ENCODE peak calls at places on chromosomes 16 and 17, in nine cellular contexts. One of them, this sample, is unnamed.

GRCh38 chr16:67150058-67150832 is 553 bp downstream of the B3GNT9 start:
- DNase-seq in adrenal gland: peak
- DNase-seq in MM.1S: peak
- DNase-seq in kidney: peak
- DNase-seq in fibroblast of pulmonary artery: peak
- DNase-seq in GM23338: peak
- DNase-seq in pancreas: no peak
- DNase-seq in mucosa of descending colon: peak
- DNase-seq in heart left ventricle: peak
- DNase-seq in this sample: no peak

GRCh38 chr16:83336630-83337029 is 471.1 kb upstream of the HSBP1 start:
- DNase-seq in heart left ventricle: no peak
- DNase-seq in fibroblast of pulmonary artery: peak
- DNase-seq in GM23338: no peak
- DNase-seq in adrenal gland: peak
- DNase-seq in pancreas: no peak
- DNase-seq in MM.1S: no peak
- DNase-seq in kidney: no peak
- DNase-seq in mucosa of descending colon: no peak
- DNase-seq in this sample: no peak

GRCh38 chr16:67333315-67333714 is 6.7 kb downstream of the LRRC36 start:
- DNase-seq in adrenal gland: no peak
- DNase-seq in kidney: no peak
- DNase-seq in mucosa of descending colon: no peak
- DNase-seq in heart left ventricle: no peak
- DNase-seq in GM23338: no peak
- DNase-seq in fibroblast of pulmonary artery: no peak
- DNase-seq in MM.1S: no peak
- DNase-seq in pancreas: no peak
- DNase-seq in this sample: no peak

GRCh38 chr16:53817117-53817516 is 113.2 kb downstream of the FTO start:
- DNase-seq in mucosa of descending colon: no peak
- DNase-seq in pancreas: no peak
- DNase-seq in fibroblast of pulmonary artery: peak
- DNase-seq in MM.1S: no peak
- DNase-seq in heart left ventricle: peak
- DNase-seq in kidney: no peak
- DNase-seq in adrenal gland: peak
- DNase-seq in GM23338: no peak
- DNase-seq in this sample: no peak

GRCh38 chr17:35214192-35214591 is 20.0 kb upstream of the SLC35G3 start:
- DNase-seq in GM23338: no peak
- DNase-seq in fibroblast of pulmonary artery: no peak
- DNase-seq in adrenal gland: no peak
- DNase-seq in MM.1S: no peak
- DNase-seq in kidney: no peak
- DNase-seq in pancreas: no peak
- DNase-seq in heart left ventricle: no peak
- DNase-seq in mucosa of descending colon: peak
- DNase-seq in this sample: no peak

GRCh38 chr16:2195316-2196161 is 866 bp downstream of the CASKIN1 start:
- DNase-seq in heart left ventricle: no peak
- DNase-seq in GM23338: peak
- DNase-seq in fibroblast of pulmonary artery: no peak
- DNase-seq in mucosa of descending colon: no peak
- DNase-seq in pancreas: no peak
- DNase-seq in adrenal gland: no peak
- DNase-seq in MM.1S: no peak
- DNase-seq in kidney: no peak
- DNase-seq in this sample: no peak

GRCh38 chr16:21097151-21097550 is 53.5 kb downstream of the DNAH3 start:
- DNase-seq in kidney: no peak
- DNase-seq in pancreas: no peak
- DNase-seq in heart left ventricle: no peak
- DNase-seq in adrenal gland: no peak
- DNase-seq in MM.1S: no peak
- DNase-seq in mucosa of descending colon: no peak
- DNase-seq in fibroblast of pulmonary artery: peak
- DNase-seq in GM23338: no peak
- DNase-seq in this sample: no peak

GRCh38 chr17:44362964-44363612 is 565 bp downstream of the FAM171A2 start:
- DNase-seq in mucosa of descending colon: no peak
- DNase-seq in MM.1S: no peak
- DNase-seq in kidney: peak
- DNase-seq in GM23338: peak
- DNase-seq in fibroblast of pulmonary artery: no peak
- DNase-seq in pancreas: no peak
- DNase-seq in heart left ventricle: no peak
- DNase-seq in adrenal gland: no peak
- DNase-seq in this sample: no peak

GRCh38 chr16:84275562-84276151 is 19.0 kb upstream of the WFDC1 start:
- DNase-seq in fibroblast of pulmonary artery: no peak
- DNase-seq in kidney: no peak
- DNase-seq in pancreas: no peak
- DNase-seq in heart left ventricle: no peak
- DNase-seq in GM23338: no peak
- DNase-seq in adrenal gland: no peak
- DNase-seq in MM.1S: no peak
- DNase-seq in mucosa of descending colon: no peak
- DNase-seq in this sample: no peak

GRCh38 chr17:82805823-82806222 is 34.0 kb downstream of the ZNF750 start:
- DNase-seq in heart left ventricle: peak
- DNase-seq in MM.1S: no peak
- DNase-seq in pancreas: no peak
- DNase-seq in mucosa of descending colon: no peak
- DNase-seq in kidney: peak
- DNase-seq in adrenal gland: no peak
- DNase-seq in GM23338: no peak
- DNase-seq in fibroblast of pulmonary artery: no peak
- DNase-seq in this sample: no peak

GRCh38 chr16:21001262-21001661 is 100.7 kb downstream of the LYRM1 start:
- DNase-seq in MM.1S: peak
- DNase-seq in pancreas: peak
- DNase-seq in kidney: no peak
- DNase-seq in heart left ventricle: no peak
- DNase-seq in mucosa of descending colon: peak
- DNase-seq in GM23338: peak
- DNase-seq in adrenal gland: peak
- DNase-seq in fibroblast of pulmonary artery: peak
- DNase-seq in this sample: no peak

GRCh38 chr16:56801762-56802161 is 63.2 kb upstream of the SLC12A3 start:
- DNase-seq in fibroblast of pulmonary artery: no peak
- DNase-seq in GM23338: no peak
- DNase-seq in MM.1S: no peak
- DNase-seq in heart left ventricle: no peak
- DNase-seq in mucosa of descending colon: no peak
- DNase-seq in kidney: no peak
- DNase-seq in adrenal gland: no peak
- DNase-seq in pancreas: no peak
- DNase-seq in this sample: no peak
- TF ChIP-seq CTCF in fibroblast of pulmonary artery: no peak
- TF ChIP-seq CTCF in GM23338: no peak
- TF ChIP-seq CTCF in MM.1S: no peak
- TF ChIP-seq CTCF in heart left ventricle: no peak
- TF ChIP-seq CTCF in mucosa of descending colon: no peak
- TF ChIP-seq CTCF in kidney: no peak
- TF ChIP-seq CTCF in adrenal gland: no peak
- TF ChIP-seq CTCF in pancreas: no peak
- TF ChIP-seq CTCF in this sample: no peak

DNA sequence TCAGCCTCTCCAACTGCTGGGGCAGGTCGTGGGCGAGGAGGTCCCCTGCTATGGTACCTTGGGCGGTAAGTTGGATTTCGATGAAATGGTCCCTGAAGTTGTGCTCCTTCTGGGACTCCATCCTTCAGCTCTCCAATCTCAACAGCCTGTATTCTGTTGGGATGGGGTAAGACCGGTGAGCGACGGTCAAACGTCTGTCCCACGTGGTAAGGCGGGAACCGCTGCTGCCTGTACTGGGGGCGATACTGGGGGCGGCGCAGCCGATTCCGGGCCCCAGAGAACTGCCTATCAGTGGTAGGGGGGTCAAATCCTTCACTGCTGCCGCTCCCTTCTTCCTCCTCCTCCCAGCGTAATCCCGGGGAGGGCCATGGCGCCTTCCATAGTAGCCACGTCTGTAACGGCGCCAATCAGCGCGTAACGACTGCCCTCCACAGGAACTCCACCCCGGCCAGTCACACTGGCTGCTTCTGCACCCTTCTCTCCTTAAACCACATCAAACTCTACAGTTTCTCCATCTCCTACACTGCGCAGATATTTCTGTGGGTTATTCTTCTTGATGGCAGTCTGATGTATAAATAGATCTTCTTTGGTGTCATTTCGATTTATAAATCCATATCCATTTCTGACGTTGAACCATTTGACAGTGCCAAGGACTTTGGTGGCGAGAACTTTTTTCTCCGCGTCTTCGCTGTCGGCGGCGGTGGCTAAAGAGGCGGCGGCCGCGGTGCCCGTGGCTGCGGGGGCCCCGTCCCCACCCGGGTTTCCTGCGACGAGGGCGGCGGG is 41.1 kb downstream of the AHSP start:
- DNase-seq in kidney: peak
- DNase-seq in MM.1S: no peak
- DNase-seq in fibroblast of pulmonary artery: peak
- DNase-seq in pancreas: peak
- DNase-seq in adrenal gland: no peak
- DNase-seq in heart left ventricle: no peak
- DNase-seq in mucosa of descending colon: peak
- DNase-seq in GM23338: peak
- DNase-seq in this sample: no peak
- H3K4me3 ChIP-seq in kidney: peak
- H3K4me3 ChIP-seq in MM.1S: no peak
- H3K4me3 ChIP-seq in fibroblast of pulmonary artery: no peak
- H3K4me3 ChIP-seq in pancreas: no peak
- H3K4me3 ChIP-seq in adrenal gland: no peak
- H3K4me3 ChIP-seq in heart left ventricle: peak
- H3K4me3 ChIP-seq in mucosa of descending colon: no peak
- H3K4me3 ChIP-seq in GM23338: peak
- H3K4me3 ChIP-seq in this sample: no peak

DNA sequence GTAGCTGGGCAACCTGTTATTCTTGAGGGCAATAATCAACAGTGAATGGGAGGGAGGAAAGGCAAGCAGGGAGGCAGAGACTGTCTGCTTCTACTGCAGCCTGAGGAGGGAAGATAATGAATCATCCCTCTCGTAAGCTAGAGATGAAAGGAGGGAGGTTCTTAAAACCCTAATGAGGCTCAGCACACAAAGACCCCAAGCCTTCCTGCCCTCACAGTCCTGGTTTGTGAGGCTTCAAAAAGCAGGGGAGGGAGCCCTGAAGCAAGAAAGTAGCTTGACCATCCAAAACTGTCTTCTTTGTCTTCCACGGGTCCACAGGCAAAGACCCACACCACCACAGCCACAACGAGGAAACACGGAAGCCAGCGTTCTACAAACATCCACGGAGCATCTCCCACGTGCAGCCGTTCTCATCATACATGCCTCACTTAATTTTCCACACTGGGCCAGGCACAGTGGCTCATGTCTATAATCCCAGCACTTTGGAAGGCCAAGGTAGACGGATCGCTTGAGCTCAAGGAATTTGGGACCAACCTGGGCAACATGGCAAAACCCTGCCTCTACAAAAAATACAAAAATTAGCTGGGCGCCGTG is 1.7 kb downstream of the PIK3R5 start:
- DNase-seq in MM.1S: no peak
- DNase-seq in adrenal gland: no peak
- DNase-seq in kidney: no peak
- DNase-seq in pancreas: no peak
- DNase-seq in fibroblast of pulmonary artery: no peak
- DNase-seq in mucosa of descending colon: no peak
- DNase-seq in heart left ventricle: no peak
- DNase-seq in GM23338: no peak
- DNase-seq in this sample: no peak
- TF ChIP-seq CTCF in MM.1S: no peak
- TF ChIP-seq CTCF in adrenal gland: no peak
- TF ChIP-seq CTCF in kidney: no peak
- TF ChIP-seq CTCF in pancreas: no peak
- TF ChIP-seq CTCF in fibroblast of pulmonary artery: no peak
- TF ChIP-seq CTCF in mucosa of descending colon: no peak
- TF ChIP-seq CTCF in heart left ventricle: no peak
- TF ChIP-seq CTCF in GM23338: no peak
- TF ChIP-seq CTCF in this sample: no peak

GRCh38 chr17:77375526-77375916 is 234.8 kb downstream of the SEC14L1 start:
- DNase-seq in kidney: no peak
- DNase-seq in adrenal gland: no peak
- DNase-seq in MM.1S: no peak
- DNase-seq in mucosa of descending colon: no peak
- DNase-seq in fibroblast of pulmonary artery: no peak
- DNase-seq in GM23338: no peak
- DNase-seq in heart left ventricle: no peak
- DNase-seq in pancreas: no peak
- DNase-seq in this sample: no peak

GRCh38 chr17:77375917-77376651 is 235.3 kb downstream of the SEC14L1 start:
- DNase-seq in pancreas: no peak
- DNase-seq in adrenal gland: peak
- DNase-seq in GM23338: no peak
- DNase-seq in heart left ventricle: no peak
- DNase-seq in fibroblast of pulmonary artery: peak
- DNase-seq in MM.1S: no peak
- DNase-seq in mucosa of descending colon: no peak
- DNase-seq in kidney: no peak
- DNase-seq in this sample: no peak

GRCh38 chr17:77374170-77374936 is 233.6 kb downstream of the SEC14L1 start:
- DNase-seq in pancreas: peak
- DNase-seq in kidney: peak
- DNase-seq in fibroblast of pulmonary artery: peak
- DNase-seq in MM.1S: no peak
- DNase-seq in GM23338: peak
- DNase-seq in mucosa of descending colon: peak
- DNase-seq in adrenal gland: peak
- DNase-seq in heart left ventricle: peak
- DNase-seq in this sample: no peak

GRCh38 chr17:77373298-77374169 is 232.8 kb downstream of the SEC14L1 start:
- DNase-seq in heart left ventricle: no peak
- DNase-seq in GM23338: peak
- DNase-seq in adrenal gland: peak
- DNase-seq in kidney: peak
- DNase-seq in pancreas: peak
- DNase-seq in mucosa of descending colon: no peak
- DNase-seq in fibroblast of pulmonary artery: no peak
- DNase-seq in MM.1S: no peak
- DNase-seq in this sample: no peak

DNA sequence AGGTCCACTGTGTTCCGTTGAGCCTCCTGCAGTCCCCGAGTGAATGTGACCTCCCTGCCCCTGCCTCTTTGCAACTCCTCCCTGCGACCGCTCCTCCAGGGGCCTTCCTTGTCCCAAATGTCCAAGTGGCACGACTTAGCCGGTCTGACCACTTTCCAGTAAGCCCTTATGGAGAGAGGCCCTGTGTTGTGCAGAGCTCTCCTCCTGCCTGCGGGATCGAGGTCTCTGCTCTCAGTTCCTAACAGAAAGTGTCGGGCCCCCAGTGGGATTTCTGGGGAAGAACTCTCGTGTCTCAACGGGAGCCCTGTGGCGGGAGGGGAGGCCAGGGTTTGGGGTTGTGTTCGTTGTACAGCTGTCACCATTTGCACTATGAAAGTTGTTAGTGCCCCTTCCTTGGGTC is 234.3 kb downstream of the SEC14L1 start:
- DNase-seq in mucosa of descending colon: no peak
- DNase-seq in pancreas: no peak
- DNase-seq in adrenal gland: peak
- DNase-seq in kidney: no peak
- DNase-seq in MM.1S: no peak
- DNase-seq in GM23338: no peak
- DNase-seq in heart left ventricle: no peak
- DNase-seq in fibroblast of pulmonary artery: no peak
- DNase-seq in this sample: no peak
- H3K4me3 ChIP-seq in mucosa of descending colon: no peak
- H3K4me3 ChIP-seq in pancreas: no peak
- H3K4me3 ChIP-seq in adrenal gland: no peak
- H3K4me3 ChIP-seq in kidney: peak
- H3K4me3 ChIP-seq in MM.1S: no peak
- H3K4me3 ChIP-seq in GM23338: peak
- H3K4me3 ChIP-seq in heart left ventricle: peak
- H3K4me3 ChIP-seq in fibroblast of pulmonary artery: peak
- H3K4me3 ChIP-seq in this sample: no peak